ENCODE peak calls at places on chromosomes 1 and 21, in eight cellular contexts. H is upper lobe of right lung, E is lower lobe of right lung, O is heart left ventricle, N is HCT116, R is kidney epithelial cell, Z is brain microvascular endothelial cell, V is GM12878. M is an unnamed sample. For H3K27me3, the result is how much of the 10 kb centered on the place peaks cover.

GRCh38 chr1:154870117-154870571 is at the start of gene KCNN3:
- DNase-seq in H (peak), E (peak), O (peak), N (peak), R (peak), Z (peak), V (peak), M (peak)

GRCh38 chr1:225911207-225912130 is 12.6 kb downstream of the PYCR2 start:
- DNase-seq in H (peak), E (peak), O (peak), N (peak), R (no peak), Z (peak), V (no peak), M (no peak)

GRCh38 chr1:101200513-101200912 is 36.3 kb upstream of the S1PR1 start:
- DNase-seq in H (no peak), E (no peak), O (no peak), N (peak), R (peak), Z (peak), V (no peak), M (peak)

GRCh38 chr1:203669739-203670138 is 43.1 kb downstream of the ATP2B4 start:
- DNase-seq in H (no peak), E (no peak), O (no peak), N (peak), R (peak), Z (peak), V (no peak), M (no peak)

GRCh38 chr1:160371691-160372208 is 4.9 kb downstream of the NHLH1 start:
- DNase-seq in H (no peak), E (no peak), O (no peak), N (no peak), R (no peak), Z (no peak), V (no peak), M (no peak)

GRCh38 chr1:39507230-39507928 is 15.9 kb downstream of the BMP8A start:
- DNase-seq in H (no peak), E (no peak), O (no peak), N (no peak), R (no peak), Z (no peak), V (no peak), M (no peak)

GRCh38 chr1:170823120-170823519 is 112.2 kb upstream of the MROH9 start:
- DNase-seq in H (no peak), E (no peak), O (no peak), N (no peak), R (no peak), Z (peak), V (no peak), M (no peak)

GRCh38 chr1:35220976-35221375 is 28.0 kb upstream of the SFPQ start:
- DNase-seq in H (no peak), E (no peak), O (no peak), N (peak), R (no peak), Z (peak), V (no peak), M (peak)

GRCh38 chr1:108125312-108126138 is 74.6 kb downstream of the SLC25A24 start:
- DNase-seq in H (no peak), E (no peak), O (peak), N (peak), R (peak), Z (peak), V (peak), M (peak)

GRCh38 chr1:31764307-31765040 is at the start of gene ADGRB2:
- DNase-seq in H (no peak), E (no peak), O (no peak), N (no peak), R (no peak), Z (no peak), V (no peak), M (no peak)
- H3K27me3 ChIP-seq in H (under half), E (half or more), O (under half), N (under half), R (under half), Z (under half), V (under half), M (under half)

GRCh38 chr1:20199410-20199809 is 13.1 kb upstream of the PLA2G2C start:
- DNase-seq in H (no peak), E (no peak), O (no peak), N (no peak), R (no peak), Z (no peak), V (no peak), M (peak)
- H3K27me3 ChIP-seq in H (under half), E (under half), O (under half), N (under half), R (under half), Z (under half), V (under half), M (under half)

GRCh38 chr1:156836892-156837291 is 20.2 kb upstream of the SH2D2A start:
- DNase-seq in H (no peak), E (no peak), O (no peak), N (no peak), R (no peak), Z (no peak), V (no peak), M (no peak)
- H3K27me3 ChIP-seq in H (under half), E (under half), O (under half), N (under half), R (under half), Z (under half), V (under half), M (under half)

DNA sequence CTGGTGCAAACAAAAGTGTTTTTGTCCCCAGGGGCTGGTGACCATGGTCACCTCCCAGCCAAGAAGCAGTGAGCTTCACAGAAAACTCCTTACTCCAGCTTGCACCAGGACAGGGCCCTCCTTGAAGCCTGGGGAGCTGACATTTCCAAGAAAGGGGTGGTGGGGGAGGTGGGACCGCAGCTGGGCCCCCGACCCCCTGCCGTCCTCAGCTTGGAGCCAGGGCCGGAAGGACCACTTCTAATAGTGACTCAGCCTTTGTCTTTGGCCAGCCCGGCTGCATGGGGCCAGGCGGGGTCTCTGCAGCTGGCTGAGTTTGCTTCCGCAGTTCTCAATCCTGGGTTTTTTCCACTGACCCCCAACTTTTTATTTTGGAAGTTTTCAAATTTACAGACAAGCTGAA is 136.5 kb upstream of the POU3F1 start:
- DNase-seq in H (no peak), E (no peak), O (no peak), N (no peak), R (no peak), Z (no peak), V (no peak), M (no peak)
- H3K27me3 ChIP-seq in H (under half), E (under half), O (under half), N (under half), R (under half), Z (under half), V (under half), M (under half)

DNA sequence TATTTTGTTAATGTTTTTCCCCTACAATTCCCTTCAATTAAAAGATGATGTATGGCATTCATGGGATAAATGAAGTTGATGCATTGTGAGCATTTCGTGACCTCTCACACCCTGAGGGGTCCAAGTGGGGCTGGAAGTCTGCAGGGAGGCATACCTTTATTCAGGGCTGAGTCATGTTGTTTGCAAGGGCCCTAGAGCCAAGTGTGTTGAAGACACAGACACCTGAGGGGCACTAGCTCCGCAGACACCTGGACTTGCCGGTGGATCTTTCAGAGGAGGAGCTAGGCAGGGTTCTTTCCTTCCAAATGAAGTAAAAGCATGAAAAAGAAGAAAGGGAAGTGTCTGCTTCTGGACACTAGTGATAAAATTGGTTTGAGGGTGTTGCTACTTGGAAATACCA is 57.0 kb upstream of the RGS7 start:
- DNase-seq in H (no peak), E (no peak), O (no peak), N (no peak), R (no peak), Z (no peak), V (no peak), M (no peak)
- H3K27me3 ChIP-seq in H (under half), E (under half), O (under half), N (under half), R (under half), Z (under half), V (under half), M (under half)

DNA sequence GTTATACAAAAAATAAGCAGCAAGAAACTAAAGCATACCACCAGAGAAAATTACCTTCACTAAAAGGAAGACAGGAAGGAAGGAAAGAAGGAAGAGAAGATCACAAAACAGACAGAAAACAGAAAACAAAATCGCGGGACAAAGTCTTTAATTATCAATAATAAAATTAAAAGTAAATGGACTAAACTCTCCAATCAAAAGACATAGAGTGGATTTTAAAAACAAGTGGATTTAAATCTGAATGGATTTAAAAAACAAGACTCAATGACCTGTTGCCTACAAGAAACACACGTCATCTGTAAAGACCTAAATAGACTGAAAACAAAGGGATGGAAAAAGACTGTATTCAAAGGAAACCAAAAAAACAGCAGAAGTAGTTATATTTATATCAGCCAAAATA is 75.7 kb upstream of the MAGI3 start:
- DNase-seq in H (no peak), E (no peak), O (no peak), N (no peak), R (no peak), Z (no peak), V (no peak), M (no peak)
- H3K27me3 ChIP-seq in H (under half), E (under half), O (under half), N (under half), R (under half), Z (under half), V (under half), M (under half)

DNA sequence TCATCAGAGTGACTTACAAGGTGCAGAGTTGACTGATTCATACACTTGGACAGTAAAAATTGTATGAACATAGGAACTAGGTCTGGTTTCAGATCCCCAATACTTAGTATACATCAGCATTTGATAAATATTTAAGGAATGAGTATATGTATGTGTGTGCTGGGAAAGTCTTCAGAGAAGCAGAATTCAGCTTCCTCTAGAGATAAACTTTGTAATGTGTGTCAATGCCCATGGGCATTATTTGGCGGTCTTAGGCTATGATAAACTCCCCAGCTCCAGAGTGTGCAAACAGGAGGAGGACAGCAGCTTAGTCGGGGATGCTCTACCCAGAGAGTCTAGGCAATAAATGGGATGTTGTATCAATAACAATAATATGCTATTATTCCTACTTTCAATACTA is 2.9 kb upstream of the CAMK1G start:
- DNase-seq in H (no peak), E (no peak), O (no peak), N (no peak), R (no peak), Z (no peak), V (no peak), M (no peak)
- H3K27me3 ChIP-seq in H (half or more), E (half or more), O (under half), N (under half), R (under half), Z (under half), V (under half), M (under half)

GRCh38 chr1:208084220-208084619 is 160.0 kb downstream of the PLXNA2 start:
- DNase-seq in H (no peak), E (no peak), O (no peak), N (no peak), R (no peak), Z (no peak), V (no peak), M (no peak)
- H3K27me3 ChIP-seq in H (under half), E (under half), O (under half), N (under half), R (under half), Z (under half), V (under half), M (under half)

DNA sequence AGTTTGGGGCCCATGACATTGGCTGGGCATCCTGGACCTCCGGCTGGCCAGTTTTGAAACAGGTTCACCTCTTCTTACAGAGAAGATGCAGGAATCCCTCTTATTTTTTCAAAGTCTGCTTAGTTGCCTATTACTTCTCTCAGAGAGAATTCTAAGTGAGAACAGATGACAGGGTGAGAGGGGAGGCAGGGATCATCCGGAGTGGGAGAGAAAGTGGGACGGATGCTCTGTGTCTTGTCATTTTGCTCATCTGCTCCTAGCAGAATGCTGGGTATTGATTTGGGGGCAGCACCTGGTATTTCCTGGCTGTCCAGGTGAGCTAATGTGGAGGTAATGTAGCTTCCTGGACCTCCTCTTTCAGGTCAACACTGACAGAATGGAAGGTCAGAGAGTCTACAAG is 32.4 kb downstream of the GNG4 start:
- DNase-seq in H (no peak), E (no peak), O (no peak), N (no peak), R (no peak), Z (no peak), V (no peak), M (no peak)
- H3K27me3 ChIP-seq in H (under half), E (under half), O (under half), N (under half), R (under half), Z (under half), V (under half), M (under half)

GRCh38 chr21:38306407-38306806 is 49.6 kb downstream of the KCNJ15 start:
- DNase-seq in H (no peak), E (no peak), O (no peak), N (no peak), R (no peak), Z (peak), V (no peak), M (peak)
- H3K27me3 ChIP-seq in H (under half), E (under half), O (under half), N (under half), R (under half), Z (under half), V (under half), M (under half)

M was measured in bronchial epithelial cell.